ENCODE peak calls at places on chromosomes 2 and 18, in seven cellular contexts. B is CD8-positive, alpha-beta T cell; H is IMR-90; Q is HEK293T; E is T-helper 2 cell; M is T-helper 9 cell; Z is left ventricle myocardium inferior. G is an unnamed sample.

GRCh38 chr2:193847140-193847539 is 1652.4 kb upstream of the TMEFF2 start:
- DNase-seq in B (no peak), H (no peak), Q (no peak), E (no peak), M (no peak), Z (no peak), G (peak; percentile 64)

GRCh38 chr18:6543330-6543908 is 128.7 kb upstream of the L3MBTL4 start:
- DNase-seq in B (no peak), H (peak; percentile 55), Q (no peak), E (no peak), M (no peak), Z (no peak), G (peak; percentile 73)

GRCh38 chr2:230878599-230878965 is 13.8 kb downstream of the ITM2C start:
- DNase-seq in B (no peak), H (no peak), Q (no peak), E (no peak), M (no peak), Z (no peak), G (no peak)

GRCh38 chr2:223674998-223675609 is 72.9 kb upstream of the SCG2 start:
- DNase-seq in B (no peak), H (peak; percentile 54), Q (peak; percentile 30), E (no peak), M (no peak), Z (no peak), G (peak; percentile 77)

GRCh38 chr2:86794866-86795265 is 4.2 kb upstream of the CD8A start:
- DNase-seq in B (peak; percentile 42), H (no peak), Q (no peak), E (peak; percentile 72), M (no peak), Z (no peak), G (no peak)

GRCh38 chr2:7915302-7916200 is 766.3 kb upstream of the ID2 start:
- DNase-seq in B (no peak), H (peak; percentile 9), Q (no peak), E (no peak), M (no peak), Z (no peak), G (peak; percentile 4)

GRCh38 chr2:82507657-82508056 is 1951.4 kb downstream of the SUCLG1 start:
- DNase-seq in B (no peak), H (no peak), Q (no peak), E (no peak), M (no peak), Z (no peak), G (no peak)

GRCh38 chr18:79624356-79624961 is 55.1 kb upstream of the CTDP1 start:
- DNase-seq in B (no peak), H (no peak), Q (no peak), E (no peak), M (no peak), Z (no peak), G (no peak)

GRCh38 chr18:49959176-49959575 is 145.8 kb upstream of the ACAA2 start:
- DNase-seq in B (peak; percentile 8), H (no peak), Q (no peak), E (peak; percentile 63), M (no peak), Z (no peak), G (no peak)

GRCh38 chr2:169775765-169776482 is 22.7 kb upstream of the SSB start:
- DNase-seq in B (no peak), H (peak; percentile 70), Q (no peak), E (no peak), M (no peak), Z (no peak), G (peak; percentile 44)

GRCh38 chr2:15262792-15263191 is 298.3 kb downstream of the NBAS start:
- DNase-seq in B (no peak), H (no peak), Q (no peak), E (no peak), M (no peak), Z (no peak), G (no peak)

GRCh38 chr18:10123006-10123950 is 209.5 kb downstream of the VAPA start:
- DNase-seq in B (no peak), H (no peak), Q (no peak), E (no peak), M (no peak), Z (no peak), G (no peak)

GRCh38 chr2:39593439-39594393 is 72.0 kb upstream of the TMEM178A start:
- DNase-seq in B (no peak), H (peak; percentile 88), Q (peak; percentile 55), E (no peak), M (no peak), Z (no peak), G (peak; percentile 95)

GRCh38 chr2:120820263-120820884 is 84.7 kb downstream of the GLI2 start:
- DNase-seq in B (no peak), H (peak; percentile 90), Q (no peak), E (no peak), M (no peak), Z (no peak), G (peak; percentile 61)

G was measured in choroid plexus epithelial cell.